ENCODE peak calls at places on chromosomes 5 and 9, in nine cellular contexts. One of them, this sample, is unnamed.

GRCh38 chr5:127330116-127330515 is 39.5 kb downstream of the MEGF10 start:
- DNase-seq in hepatocyte: no peak
- DNase-seq in GM23338: no peak
- DNase-seq in GM23248: peak; percentile 37
- DNase-seq in PC-3: no peak
- DNase-seq in MM.1S: no peak
- DNase-seq in HCT116: no peak
- DNase-seq in SK-N-SH: no peak
- DNase-seq in neural progenitor cell: no peak
- DNase-seq in this sample: no peak

GRCh38 chr9:70324963-70325362 is 66.2 kb downstream of the SMC5 start:
- DNase-seq in hepatocyte: no peak
- DNase-seq in GM23338: no peak
- DNase-seq in GM23248: peak; percentile 85
- DNase-seq in PC-3: peak; percentile 10
- DNase-seq in MM.1S: no peak
- DNase-seq in HCT116: no peak
- DNase-seq in SK-N-SH: no peak
- DNase-seq in neural progenitor cell: no peak
- DNase-seq in this sample: no peak

GRCh38 chr5:124744170-124744911 is 2.1 kb downstream of the ZNF608 start:
- DNase-seq in hepatocyte: peak; percentile 51
- DNase-seq in GM23338: no peak
- DNase-seq in GM23248: peak; percentile 49
- DNase-seq in PC-3: no peak
- DNase-seq in MM.1S: no peak
- DNase-seq in HCT116: no peak
- DNase-seq in SK-N-SH: no peak
- DNase-seq in neural progenitor cell: no peak
- DNase-seq in this sample: peak; percentile 62

GRCh38 chr5:97131139-97131710 is 11.2 kb downstream of the LIX1 start:
- DNase-seq in hepatocyte: no peak
- DNase-seq in GM23338: no peak
- DNase-seq in GM23248: peak; percentile 63
- DNase-seq in PC-3: no peak
- DNase-seq in MM.1S: no peak
- DNase-seq in HCT116: no peak
- DNase-seq in SK-N-SH: no peak
- DNase-seq in neural progenitor cell: no peak
- DNase-seq in this sample: no peak

GRCh38 chr5:101009758-101010519 is 106.9 kb upstream of the ST8SIA4 start:
- DNase-seq in hepatocyte: no peak
- DNase-seq in GM23338: peak; percentile 12
- DNase-seq in GM23248: no peak
- DNase-seq in PC-3: no peak
- DNase-seq in MM.1S: peak; percentile 68
- DNase-seq in HCT116: no peak
- DNase-seq in SK-N-SH: no peak
- DNase-seq in neural progenitor cell: peak; percentile 67
- DNase-seq in this sample: peak; percentile 73

GRCh38 chr5:15650266-15650665 is 150.3 kb downstream of the FBXL7 start:
- DNase-seq in hepatocyte: no peak
- DNase-seq in GM23338: no peak
- DNase-seq in GM23248: peak; percentile 40
- DNase-seq in PC-3: no peak
- DNase-seq in MM.1S: no peak
- DNase-seq in HCT116: no peak
- DNase-seq in SK-N-SH: no peak
- DNase-seq in neural progenitor cell: no peak
- DNase-seq in this sample: no peak

GRCh38 chr5:71014186-71014585 is 11.0 kb downstream of the NAIP start:
- DNase-seq in hepatocyte: no peak
- DNase-seq in GM23338: no peak
- DNase-seq in GM23248: no peak
- DNase-seq in PC-3: no peak
- DNase-seq in MM.1S: no peak
- DNase-seq in HCT116: no peak
- DNase-seq in SK-N-SH: no peak
- DNase-seq in neural progenitor cell: no peak
- DNase-seq in this sample: no peak

GRCh38 chr5:14337603-14338002 is 194.5 kb downstream of the TRIO start:
- DNase-seq in hepatocyte: no peak
- DNase-seq in GM23338: no peak
- DNase-seq in GM23248: no peak
- DNase-seq in PC-3: no peak
- DNase-seq in MM.1S: no peak
- DNase-seq in HCT116: no peak
- DNase-seq in SK-N-SH: no peak
- DNase-seq in neural progenitor cell: no peak
- DNase-seq in this sample: no peak

GRCh38 chr5:151264113-151264512 is 11.1 kb downstream of the GM2A start:
- DNase-seq in hepatocyte: no peak
- DNase-seq in GM23338: no peak
- DNase-seq in GM23248: peak; percentile 86
- DNase-seq in PC-3: peak; percentile 94
- DNase-seq in MM.1S: no peak
- DNase-seq in HCT116: no peak
- DNase-seq in SK-N-SH: no peak
- DNase-seq in neural progenitor cell: no peak
- DNase-seq in this sample: no peak

GRCh38 chr9:117094493-117094892 is 320.4 kb downstream of the ASTN2 start:
- DNase-seq in hepatocyte: no peak
- DNase-seq in GM23338: no peak
- DNase-seq in GM23248: peak; percentile 9
- DNase-seq in PC-3: no peak
- DNase-seq in MM.1S: no peak
- DNase-seq in HCT116: no peak
- DNase-seq in SK-N-SH: no peak
- DNase-seq in neural progenitor cell: no peak
- DNase-seq in this sample: no peak

GRCh38 chr9:22108581-22109370 is 99.7 kb upstream of the CDKN2B start:
- DNase-seq in hepatocyte: peak; percentile 62
- DNase-seq in GM23338: no peak
- DNase-seq in GM23248: peak; percentile 48
- DNase-seq in PC-3: no peak
- DNase-seq in MM.1S: no peak
- DNase-seq in HCT116: no peak
- DNase-seq in SK-N-SH: no peak
- DNase-seq in neural progenitor cell: no peak
- DNase-seq in this sample: no peak

GRCh38 chr9:105693435-105694275 is 686 bp upstream of the TMEM38B start:
- DNase-seq in hepatocyte: no peak
- DNase-seq in GM23338: peak; percentile 28
- DNase-seq in GM23248: peak; percentile 32
- DNase-seq in PC-3: peak; percentile 7
- DNase-seq in MM.1S: peak; percentile 19
- DNase-seq in HCT116: no peak
- DNase-seq in SK-N-SH: peak; percentile 28
- DNase-seq in neural progenitor cell: peak; percentile 33
- DNase-seq in this sample: peak; percentile 31

DNA sequence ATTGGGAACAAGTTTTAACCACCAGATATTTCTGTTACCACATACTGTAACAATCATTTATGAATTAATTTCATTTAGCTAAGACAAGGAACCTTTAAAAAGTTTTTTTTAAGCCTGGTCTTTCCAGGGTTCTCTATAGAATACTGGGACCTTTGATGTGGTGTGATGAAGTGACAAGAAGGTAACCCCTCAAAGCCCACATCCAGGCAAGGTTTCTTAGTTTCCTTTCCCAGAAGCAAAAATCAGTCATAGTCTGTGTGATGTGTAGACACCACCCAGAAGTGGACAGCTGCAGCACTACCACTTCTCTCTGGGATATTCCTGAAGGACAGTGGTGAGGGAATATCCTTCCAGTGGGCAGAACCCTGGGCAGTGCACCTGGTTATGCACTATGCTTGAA is 115.7 kb downstream of the TTC39B start:
- DNase-seq in hepatocyte: no peak
- DNase-seq in GM23338: no peak
- DNase-seq in GM23248: no peak
- DNase-seq in PC-3: no peak
- DNase-seq in MM.1S: peak; percentile 19
- DNase-seq in HCT116: no peak
- DNase-seq in SK-N-SH: no peak
- DNase-seq in neural progenitor cell: no peak
- DNase-seq in this sample: no peak
- TF ChIP-seq EZH2phosphoT487 in hepatocyte: no peak
- TF ChIP-seq EZH2phosphoT487 in GM23338: no peak
- TF ChIP-seq EZH2phosphoT487 in GM23248: no peak
- TF ChIP-seq EZH2phosphoT487 in PC-3: no peak
- TF ChIP-seq EZH2phosphoT487 in MM.1S: no peak
- TF ChIP-seq EZH2phosphoT487 in HCT116: no peak
- TF ChIP-seq EZH2phosphoT487 in SK-N-SH: no peak
- TF ChIP-seq EZH2phosphoT487 in neural progenitor cell: no peak
- TF ChIP-seq EZH2phosphoT487 in this sample: no peak

GRCh38 chr5:157269165-157269671 is 3.3 kb downstream of the CYFIP2 start:
- DNase-seq in hepatocyte: no peak
- DNase-seq in GM23338: peak; percentile 73
- DNase-seq in GM23248: no peak
- DNase-seq in PC-3: no peak
- DNase-seq in MM.1S: no peak
- DNase-seq in HCT116: no peak
- DNase-seq in SK-N-SH: no peak
- DNase-seq in neural progenitor cell: no peak
- DNase-seq in this sample: peak; percentile 49

GRCh38 chr5:157267025-157267424 is 1.1 kb downstream of the CYFIP2 start:
- DNase-seq in hepatocyte: no peak
- DNase-seq in GM23338: no peak
- DNase-seq in GM23248: no peak
- DNase-seq in PC-3: peak; percentile 32
- DNase-seq in MM.1S: no peak
- DNase-seq in HCT116: no peak
- DNase-seq in SK-N-SH: no peak
- DNase-seq in neural progenitor cell: no peak
- DNase-seq in this sample: no peak

GRCh38 chr5:157269763-157270272 is 3.9 kb downstream of the CYFIP2 start:
- DNase-seq in hepatocyte: no peak
- DNase-seq in GM23338: no peak
- DNase-seq in GM23248: no peak
- DNase-seq in PC-3: no peak
- DNase-seq in MM.1S: no peak
- DNase-seq in HCT116: no peak
- DNase-seq in SK-N-SH: no peak
- DNase-seq in neural progenitor cell: no peak
- DNase-seq in this sample: no peak

GRCh38 chr5:157266286-157267007 is 524 bp downstream of the CYFIP2 start:
- DNase-seq in hepatocyte: peak; percentile 73
- DNase-seq in GM23338: peak; percentile 71
- DNase-seq in GM23248: peak; percentile 8
- DNase-seq in PC-3: peak; percentile 65
- DNase-seq in MM.1S: peak; percentile 81
- DNase-seq in HCT116: no peak
- DNase-seq in SK-N-SH: no peak
- DNase-seq in neural progenitor cell: peak; percentile 78
- DNase-seq in this sample: peak; percentile 75

GRCh38 chr5:157267766-157268480 is 2.0 kb downstream of the CYFIP2 start:
- DNase-seq in hepatocyte: no peak
- DNase-seq in GM23338: no peak
- DNase-seq in GM23248: no peak
- DNase-seq in PC-3: peak; percentile 32
- DNase-seq in MM.1S: no peak
- DNase-seq in HCT116: no peak
- DNase-seq in SK-N-SH: no peak
- DNase-seq in neural progenitor cell: no peak
- DNase-seq in this sample: peak; percentile 55
- H3K4me3 ChIP-seq in hepatocyte: no peak overlapping the region
- H3K4me3 ChIP-seq in GM23338: peak overlapping the region; percentile 78
- H3K4me3 ChIP-seq in GM23248: no peak overlapping the region
- H3K4me3 ChIP-seq in PC-3: no peak overlapping the region
- H3K4me3 ChIP-seq in MM.1S: peak overlapping the region; percentile 82
- H3K4me3 ChIP-seq in HCT116: no peak overlapping the region
- H3K4me3 ChIP-seq in SK-N-SH: no peak overlapping the region
- H3K4me3 ChIP-seq in neural progenitor cell: peak overlapping the region; percentile 95
- H3K4me3 ChIP-seq in this sample: peak overlapping the region; percentile 82

GRCh38 chr5:108263338-108263737 is 118.6 kb downstream of the FBXL17 start:
- DNase-seq in hepatocyte: no peak
- DNase-seq in GM23338: no peak
- DNase-seq in GM23248: no peak
- DNase-seq in PC-3: no peak
- DNase-seq in MM.1S: no peak
- DNase-seq in HCT116: no peak
- DNase-seq in SK-N-SH: no peak
- DNase-seq in neural progenitor cell: no peak
- DNase-seq in this sample: no peak

GRCh38 chr5:108264533-108264932 is 117.4 kb downstream of the FBXL17 start:
- DNase-seq in hepatocyte: no peak
- DNase-seq in GM23338: no peak
- DNase-seq in GM23248: no peak
- DNase-seq in PC-3: no peak
- DNase-seq in MM.1S: no peak
- DNase-seq in HCT116: no peak
- DNase-seq in SK-N-SH: no peak
- DNase-seq in neural progenitor cell: no peak
- DNase-seq in this sample: no peak

GRCh38 chr5:108260858-108261170 is 121.1 kb downstream of the FBXL17 start:
- DNase-seq in hepatocyte: no peak
- DNase-seq in GM23338: no peak
- DNase-seq in GM23248: no peak
- DNase-seq in PC-3: no peak
- DNase-seq in MM.1S: no peak
- DNase-seq in HCT116: no peak
- DNase-seq in SK-N-SH: no peak
- DNase-seq in neural progenitor cell: no peak
- DNase-seq in this sample: no peak

GRCh38 chr5:108271127-108271526 is 110.8 kb downstream of the FBXL17 start:
- DNase-seq in hepatocyte: no peak
- DNase-seq in GM23338: no peak
- DNase-seq in GM23248: no peak
- DNase-seq in PC-3: no peak
- DNase-seq in MM.1S: no peak
- DNase-seq in HCT116: no peak
- DNase-seq in SK-N-SH: peak; percentile 34
- DNase-seq in neural progenitor cell: no peak
- DNase-seq in this sample: no peak

DNA sequence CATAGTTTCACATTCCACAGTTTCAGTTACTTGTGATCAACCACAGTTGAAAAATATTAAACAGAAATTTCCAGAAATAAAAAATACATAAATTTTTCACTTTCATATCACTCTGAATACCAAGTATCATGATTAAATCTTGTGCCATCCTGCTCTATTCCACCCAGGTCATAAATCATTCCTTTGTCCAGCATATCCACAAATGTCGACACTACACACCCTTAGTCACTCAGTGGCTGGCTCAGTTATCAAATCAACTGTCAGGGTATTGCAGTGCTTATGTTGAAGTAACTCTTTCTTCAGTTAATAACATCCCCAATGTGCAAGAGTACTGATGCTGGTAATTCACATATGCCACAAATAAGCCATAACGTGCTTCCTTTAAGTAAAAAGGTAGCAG is 115.7 kb downstream of the FBXL17 start:
- DNase-seq in hepatocyte: no peak
- DNase-seq in GM23338: no peak
- DNase-seq in GM23248: peak; percentile 13
- DNase-seq in PC-3: peak; percentile 47
- DNase-seq in MM.1S: no peak
- DNase-seq in HCT116: no peak
- DNase-seq in SK-N-SH: no peak
- DNase-seq in neural progenitor cell: no peak
- DNase-seq in this sample: no peak
- TF ChIP-seq EZH2phosphoT487 in hepatocyte: no peak
- TF ChIP-seq EZH2phosphoT487 in GM23338: no peak
- TF ChIP-seq EZH2phosphoT487 in GM23248: no peak
- TF ChIP-seq EZH2phosphoT487 in PC-3: no peak
- TF ChIP-seq EZH2phosphoT487 in MM.1S: no peak
- TF ChIP-seq EZH2phosphoT487 in HCT116: no peak
- TF ChIP-seq EZH2phosphoT487 in SK-N-SH: no peak
- TF ChIP-seq EZH2phosphoT487 in neural progenitor cell: no peak
- TF ChIP-seq EZH2phosphoT487 in this sample: no peak

GRCh38 chr5:177598477-177598876 is 1.5 kb upstream of the B4GALT7 start:
- DNase-seq in hepatocyte: no peak
- DNase-seq in GM23338: no peak
- DNase-seq in GM23248: peak; percentile 46
- DNase-seq in PC-3: no peak
- DNase-seq in MM.1S: no peak
- DNase-seq in HCT116: no peak
- DNase-seq in SK-N-SH: no peak
- DNase-seq in neural progenitor cell: no peak
- DNase-seq in this sample: no peak
- H3K4me3 ChIP-seq in hepatocyte: no peak overlapping the region
- H3K4me3 ChIP-seq in GM23338: no peak overlapping the region
- H3K4me3 ChIP-seq in GM23248: no peak overlapping the region
- H3K4me3 ChIP-seq in PC-3: no peak overlapping the region
- H3K4me3 ChIP-seq in MM.1S: no peak overlapping the region
- H3K4me3 ChIP-seq in HCT116: no peak overlapping the region
- H3K4me3 ChIP-seq in SK-N-SH: no peak overlapping the region
- H3K4me3 ChIP-seq in neural progenitor cell: no peak overlapping the region
- H3K4me3 ChIP-seq in this sample: no peak overlapping the region